ENCODE peak calls at places on chromosomes 2 and 18, in five cellular contexts. Y is upper lobe of right lung; K is ovary; J is right cardiac atrium; N is CD4-positive, alpha-beta memory T cell. Q is an unnamed sample.
A peak's percentile ranks its signal among the peaks of the same experiment; 100 is the strongest.

GRCh38 chr2:28273751-28274150 is 118.9 kb upstream of the FOSL2 start:
- DNase-seq in Y (no peak), K (no peak), J (no peak), N (no peak), Q (no peak)

GRCh38 chr2:46175409-46175808 is 121.8 kb upstream of the EPAS1 start:
- DNase-seq in Y (no peak), K (no peak), J (no peak), N (no peak), Q (no peak)

GRCh38 chr2:23629417-23630110 is 244.6 kb downstream of the KLHL29 start:
- DNase-seq in Y (no peak), K (no peak), J (no peak), N (no peak), Q (no peak)

GRCh38 chr2:20378891-20379519 is 28.4 kb upstream of the PUM2 start:
- DNase-seq in Y (peak; percentile 82), K (peak; percentile 92), J (peak; percentile 95), N (no peak), Q (peak; percentile 80)

GRCh38 chr2:112750560-112750843 is 13.9 kb downstream of the CKAP2L start:
- DNase-seq in Y (no peak), K (no peak), J (no peak), N (no peak), Q (no peak)

GRCh38 chr18:49178736-49179135 is 228.0 kb upstream of the SMAD7 start:
- DNase-seq in Y (no peak), K (peak; percentile 20), J (no peak), N (no peak), Q (peak; percentile 64)

GRCh38 chr2:57330447-57330846 is 716.2 kb upstream of the VRK2 start:
- DNase-seq in Y (no peak), K (no peak), J (no peak), N (no peak), Q (no peak)

GRCh38 chr2:104768694-104769093 is 85.2 kb upstream of the POU3F3 start:
- DNase-seq in Y (no peak), K (no peak), J (no peak), N (no peak), Q (no peak)

GRCh38 chr2:10228611-10229365 is 73.9 kb upstream of the HPCAL1 start:
- DNase-seq in Y (peak; percentile 45), K (no peak), J (no peak), N (no peak), Q (peak; percentile 53)

GRCh38 chr2:105730170-105730569 is 14.5 kb upstream of the NCK2 start:
- DNase-seq in Y (no peak), K (no peak), J (no peak), N (no peak), Q (no peak)

GRCh38 chr2:172554352-172555271 is 1.3 kb upstream of the PDK1 start:
- DNase-seq in Y (no peak), K (no peak), J (peak; percentile 55), N (no peak), Q (no peak)

GRCh38 chr18:7273301-7273911 is 42.5 kb downstream of the LRRC30 start:
- DNase-seq in Y (peak; percentile 82), K (peak; percentile 47), J (peak; percentile 90), N (no peak), Q (peak; percentile 58)

DNA sequence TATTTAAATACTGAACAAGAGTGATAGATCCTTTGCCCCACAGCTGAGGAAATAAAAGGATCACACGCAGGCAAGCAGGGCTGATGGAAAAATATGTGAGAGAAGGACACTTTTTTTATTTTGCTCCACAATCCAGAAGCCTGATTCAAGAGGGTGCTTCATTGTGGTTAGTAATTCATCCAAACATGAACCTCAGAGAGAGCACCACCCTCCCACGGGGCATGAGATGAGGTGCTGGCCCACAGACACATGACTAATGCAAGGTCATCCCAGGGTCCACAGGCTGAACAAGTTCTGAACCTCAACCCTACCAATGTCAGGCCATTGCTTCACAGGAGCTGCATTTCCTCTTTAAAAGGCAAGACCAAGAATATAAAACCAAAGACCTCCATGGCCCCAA is 239.6 kb downstream of the MREG start:
- DNase-seq in Y (no peak), K (no peak), J (no peak), N (no peak), Q (no peak)
- H3K27me3 ChIP-seq in Y (no peaks in the 10 kb centered on the region), K (no peaks in the 10 kb centered on the region), J (no peaks in the 10 kb centered on the region), N (no peaks in the 10 kb centered on the region), Q (no peaks in the 10 kb centered on the region)

DNA sequence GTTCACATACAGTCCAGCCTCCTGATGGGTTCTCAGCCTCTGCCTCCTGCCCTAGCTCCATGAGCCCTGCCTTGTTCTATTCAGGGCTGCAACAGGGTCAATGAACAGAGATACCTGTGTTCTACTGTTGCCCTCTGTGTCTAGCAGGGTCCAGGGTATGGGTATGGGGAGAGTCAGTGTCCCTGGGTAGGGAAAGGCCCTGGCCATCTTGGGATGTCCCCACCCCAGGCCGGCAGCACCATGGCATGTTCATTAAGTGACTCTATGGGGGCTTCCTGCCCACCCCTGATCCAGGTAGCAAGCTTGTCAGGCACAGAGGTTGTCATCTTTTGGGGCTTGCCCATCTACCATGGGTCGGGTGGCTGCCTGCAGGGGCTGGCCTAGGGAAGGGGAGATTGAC is 13.5 kb downstream of the PDE11A start:
- DNase-seq in Y (no peak), K (no peak), J (no peak), N (no peak), Q (no peak)
- H3K27me3 ChIP-seq in Y (no peaks in the 10 kb centered on the region), K (no peaks in the 10 kb centered on the region), J (no peaks in the 10 kb centered on the region), N (no peaks in the 10 kb centered on the region), Q (no peaks in the 10 kb centered on the region)

DNA sequence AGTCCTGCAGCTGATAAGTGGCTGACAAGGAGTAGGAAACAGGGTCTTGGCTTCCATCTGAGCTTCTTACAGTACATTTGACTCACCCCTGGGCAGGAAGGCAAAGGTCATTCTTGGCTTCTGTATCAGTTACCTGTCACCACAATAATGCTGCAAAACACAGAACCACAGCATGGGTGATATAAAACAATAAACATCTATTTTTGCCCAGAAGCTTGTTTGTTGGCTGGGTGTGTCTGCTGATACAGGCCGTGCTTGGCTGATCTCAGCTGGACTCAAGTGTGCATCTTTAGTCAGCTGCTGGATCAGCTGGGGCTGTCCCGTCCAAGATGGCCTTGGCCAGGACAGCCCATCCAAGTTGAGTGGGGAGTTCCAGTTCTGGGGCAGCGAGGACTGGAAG is 34.7 kb downstream of the ONECUT2 start:
- DNase-seq in Y (no peak), K (no peak), J (no peak), N (no peak), Q (no peak)
- H3K27me3 ChIP-seq in Y (peaks cover 8% of the 10 kb centered on the region), K (no peaks in the 10 kb centered on the region), J (no peaks in the 10 kb centered on the region), N (no peaks in the 10 kb centered on the region), Q (no peaks in the 10 kb centered on the region)

GRCh38 chr2:70767094-70767698 is 804 bp downstream of the ADD2 start:
- DNase-seq in Y (no peak), K (no peak), J (peak; percentile 51), N (no peak), Q (peak; percentile 29)
- H3K27me3 ChIP-seq in Y (peaks cover 51% of the 10 kb centered on the region), K (no peaks in the 10 kb centered on the region), J (peaks cover 3% of the 10 kb centered on the region), N (peaks cover 25% of the 10 kb centered on the region), Q (no peaks in the 10 kb centered on the region)